ENCODE peak calls at places on chromosomes 4 and X, in nine cellular contexts. R is Calu3, L is ascending aorta, H is neural crest cell, U is body of pancreas, D is BE2C, J is tibial artery, I is IMR-90, V is foreskin fibroblast. E is an unnamed sample.

GRCh38 chrX:81054904-81055303 is 146.8 kb downstream of the HMGN5 start:
- DNase-seq in V (no peak), H (no peak), D (no peak), R (no peak), U (no peak), J (no peak), I (no peak), L (no peak), E (no peak)

GRCh38 chrX:39065051-39065871 is 264.0 kb downstream of the MID1IP1 start:
- DNase-seq in J (no peak), I (no peak), H (peak), U (peak), L (no peak), R (no peak), D (no peak), V (no peak), E (no peak)

GRCh38 chr4:34723606-34724005 is 1520.7 kb downstream of the ARAP2 start:
- DNase-seq in L (no peak), U (no peak), D (no peak), I (no peak), R (no peak), H (no peak), V (peak), J (no peak), E (no peak)

GRCh38 chr4:26342328-26343040 is 21.7 kb downstream of the RBPJ start:
- DNase-seq in R (peak), I (peak), L (no peak), J (no peak), V (peak), H (no peak), U (no peak), D (no peak), E (no peak)

GRCh38 chr4:170089274-170089742 is 448 bp downstream of the AADAT start:
- DNase-seq in D (peak), L (no peak), I (peak), V (peak), H (peak), U (peak), J (no peak), R (peak), E (no peak)

GRCh38 chr4:100679926-100680325 is 162.1 kb upstream of the EMCN start:
- DNase-seq in I (no peak), D (no peak), V (no peak), R (no peak), L (no peak), U (no peak), H (no peak), J (no peak), E (no peak)

GRCh38 chr4:145812902-145813301 is 125.7 kb downstream of the ZNF827 start:
- DNase-seq in H (no peak), V (no peak), R (no peak), L (no peak), J (no peak), I (no peak), D (no peak), U (no peak), E (no peak)

GRCh38 chrX:139932077-139932900 is 564 bp downstream of the ATP11C start:
- DNase-seq in H (no peak), I (peak), U (peak), R (peak), V (peak), J (peak), L (peak), D (peak), E (peak)

GRCh38 chr4:123484291-123484926 is 87.8 kb downstream of the SPRY1 start:
- DNase-seq in V (no peak), H (no peak), J (no peak), D (no peak), U (no peak), I (peak), L (no peak), R (no peak), E (no peak)

GRCh38 chr4:104395219-104395618 is 99.5 kb downstream of the CXXC4 start:
- DNase-seq in H (no peak), V (no peak), R (no peak), L (no peak), I (no peak), U (no peak), D (peak), J (no peak), E (no peak)

GRCh38 chrX:63747331-63747730 is 37.7 kb downstream of the ARHGEF9 start:
- DNase-seq in L (peak), D (no peak), R (no peak), I (peak), V (peak), H (no peak), U (no peak), J (no peak), E (no peak)

GRCh38 chr4:138897818-138898226 is 117.8 kb upstream of the NOCT start:
- DNase-seq in I (peak), J (no peak), H (no peak), U (no peak), L (no peak), D (no peak), R (no peak), V (peak), E (no peak)

GRCh38 chrX:38871129-38872029 is 70.1 kb downstream of the MID1IP1 start:
- DNase-seq in V (no peak), I (no peak), D (no peak), U (no peak), H (no peak), J (no peak), R (no peak), L (no peak), E (no peak)

GRCh38 chr4:151294833-151295496 is 18.0 kb downstream of the PRSS48 start:
- DNase-seq in V (no peak), D (no peak), R (no peak), U (no peak), L (no peak), H (no peak), J (no peak), I (no peak), E (no peak)

GRCh38 chr4:158121203-158121586 is 51.6 kb downstream of the GASK1B start:
- DNase-seq in L (peak), U (peak), H (no peak), V (peak), D (no peak), I (peak), R (no peak), J (peak), E (no peak)

GRCh38 chr4:80336582-80336981 is 1.1 kb downstream of the CFAP299 start:
- DNase-seq in L (no peak), I (peak), U (peak), H (no peak), D (peak), R (peak), V (peak), J (no peak), E (no peak)

GRCh38 chr4:71004281-71004851 is 10.9 kb downstream of the DCK start:
- DNase-seq in H (no peak), U (no peak), I (no peak), R (no peak), L (no peak), V (no peak), J (no peak), D (peak), E (peak)

GRCh38 chr4:36549256-36549655 is 267.8 kb downstream of the DTHD1 start:
- DNase-seq in J (no peak), R (no peak), V (no peak), H (no peak), U (no peak), L (no peak), I (no peak), D (no peak), E (no peak)

GRCh38 chr4:98421106-98421505 is 159.9 kb downstream of the RAP1GDS1 start:
- DNase-seq in R (no peak), H (no peak), L (no peak), V (peak), J (no peak), U (no peak), D (no peak), I (peak), E (no peak)

GRCh38 chr4:15506464-15506863 is 36.8 kb downstream of the CC2D2A start:
- DNase-seq in V (peak), R (no peak), L (no peak), D (no peak), H (no peak), U (no peak), I (peak), J (no peak), E (no peak)

GRCh38 chrX:54042609-54043010 is 1.7 kb downstream of the PHF8 start:
- DNase-seq in J (peak), D (peak), H (peak), U (peak), V (peak), R (peak), I (peak), L (peak), E (peak)

GRCh38 chrX:134476284-134476683 is 16.3 kb downstream of the HPRT1 start:
- DNase-seq in R (no peak), D (no peak), I (no peak), V (no peak), J (no peak), H (no peak), U (no peak), L (no peak), E (no peak)

GRCh38 chr4:132330994-132331393 is 818.1 kb upstream of the PCDH10 start:
- DNase-seq in I (no peak), H (no peak), L (no peak), U (no peak), V (no peak), D (no peak), R (no peak), J (no peak), E (no peak)

GRCh38 chr4:39609454-39609911 is 29.2 kb downstream of the SMIM14 start:
- DNase-seq in V (no peak), R (no peak), D (no peak), H (no peak), J (no peak), L (no peak), U (no peak), I (no peak), E (no peak)

GRCh38 chr4:15587649-15588048 is 67.5 kb downstream of the FBXL5 start:
- DNase-seq in L (no peak), J (peak), I (no peak), D (no peak), V (peak), H (no peak), R (no peak), U (no peak), E (no peak)

GRCh38 chr4:21901831-21902230 is 46.7 kb downstream of the KCNIP4 start:
- DNase-seq in I (peak), D (no peak), U (no peak), R (no peak), H (no peak), J (no peak), V (peak), L (no peak), E (no peak)

GRCh38 chr4:1285790-1286553 is 3.7 kb upstream of the MAEA start:
- DNase-seq in I (peak), L (no peak), H (no peak), U (peak), J (no peak), R (no peak), V (peak), D (peak), E (peak)
- TF ChIP-seq CTCF in I (peak), L (no peak), H (no peak), U (no peak), J (peak), R (no peak), V (no peak), D (peak), E (peak)

DNA sequence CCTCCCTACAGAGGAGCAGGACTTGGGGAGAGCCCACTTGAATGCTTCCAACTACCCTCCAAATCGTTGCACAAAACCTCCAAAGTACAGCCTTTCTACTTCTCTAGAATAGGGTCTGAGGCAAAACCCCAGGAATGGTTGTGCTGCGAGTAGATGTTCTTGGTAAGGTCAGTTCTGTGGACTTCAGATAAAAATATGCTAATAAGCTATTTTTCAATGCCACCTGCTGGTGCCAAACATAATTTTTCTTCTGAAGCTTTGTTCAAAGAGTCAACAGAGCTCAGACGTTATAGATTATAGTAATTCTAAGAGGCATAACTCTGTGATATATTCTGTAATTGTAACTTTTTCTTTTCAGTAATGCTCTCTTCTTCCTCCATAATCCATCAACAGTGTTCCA is 425.7 kb downstream of the GPAT3 start:
- DNase-seq in U (no peak), V (peak), I (peak), L (no peak), R (peak), H (no peak), D (no peak), J (no peak), E (no peak)
- TF ChIP-seq CTCF in U (no peak), V (peak), I (peak), L (no peak), R (no peak), H (no peak), D (peak), J (no peak), E (no peak)

GRCh38 chr4:6986781-6987565 is 56.2 kb upstream of the TADA2B start:
- DNase-seq in J (peak), H (peak), U (peak), V (peak), I (peak), L (peak), R (peak), D (peak), E (peak)
- TF ChIP-seq CTCF in J (no peak), H (peak), U (peak), V (no peak), I (peak), L (no peak), R (no peak), D (no peak), E (no peak)

GRCh38 chr4:3009422-3009821 is 46.1 kb downstream of the GRK4 start:
- DNase-seq in H (peak), L (no peak), J (no peak), D (no peak), I (no peak), U (peak), R (peak), V (peak), E (no peak)
- TF ChIP-seq CTCF in H (peak), L (no peak), J (no peak), D (peak), I (peak), U (peak), R (no peak), V (peak), E (no peak)

GRCh38 chr4:78704981-78705757 is 71.0 kb upstream of the BMP2K start:
- DNase-seq in J (no peak), I (peak), L (no peak), D (no peak), R (peak), H (no peak), V (peak), U (no peak), E (no peak)

GRCh38 chr4:78707793-78708192 is 68.4 kb upstream of the BMP2K start:
- DNase-seq in V (no peak), L (no peak), R (no peak), U (no peak), I (no peak), D (no peak), H (no peak), J (no peak), E (no peak)

GRCh38 chr4:78704317-78704716 is 71.8 kb upstream of the BMP2K start:
- DNase-seq in R (no peak), H (no peak), V (no peak), J (no peak), I (no peak), D (no peak), U (no peak), L (no peak), E (no peak)

GRCh38 chr4:78706302-78706701 is 69.8 kb upstream of the BMP2K start:
- DNase-seq in U (no peak), I (no peak), V (no peak), J (no peak), L (no peak), H (no peak), D (no peak), R (peak), E (no peak)

DNA sequence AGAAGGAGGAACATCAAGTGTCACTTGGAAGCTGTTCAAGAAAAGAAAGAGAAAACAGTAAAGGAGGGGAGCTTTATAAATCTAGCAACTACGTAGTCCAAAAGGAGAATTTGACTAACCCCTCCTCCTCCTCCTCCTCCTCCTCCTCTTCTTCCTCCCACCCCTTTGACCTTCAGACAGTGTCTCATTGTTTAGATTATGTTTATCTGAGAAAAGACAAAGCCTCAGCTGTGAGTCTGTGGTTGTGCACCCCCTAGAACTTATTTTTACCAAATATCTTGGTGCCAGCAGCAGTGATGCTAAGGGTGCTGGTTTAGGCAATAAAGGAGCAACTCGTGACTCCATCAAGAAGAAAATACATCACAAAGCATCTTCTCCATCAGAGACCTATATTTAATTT is 68.9 kb upstream of the BMP2K start:
- DNase-seq in H (no peak), I (no peak), V (no peak), U (no peak), R (no peak), D (no peak), J (no peak), L (no peak), E (no peak)
- TF ChIP-seq CTCF in H (no peak), I (no peak), V (no peak), U (no peak), R (no peak), D (no peak), J (no peak), L (no peak), E (no peak)

GRCh38 chrX:77412631-77413030 is 34.6 kb upstream of the FGF16 start:
- DNase-seq in D (no peak), L (no peak), H (no peak), V (no peak), R (no peak), U (no peak), J (no peak), I (no peak), E (no peak)

GRCh38 chrX:77415882-77416281 is 31.3 kb upstream of the FGF16 start:
- DNase-seq in L (no peak), J (no peak), H (no peak), R (no peak), D (no peak), U (no peak), V (no peak), I (no peak), E (no peak)

GRCh38 chrX:77415161-77415560 is 32.0 kb upstream of the FGF16 start:
- DNase-seq in H (no peak), U (no peak), V (peak), I (no peak), L (no peak), J (no peak), R (no peak), D (no peak), E (no peak)
- TF ChIP-seq CTCF in H (no peak), U (no peak), V (no peak), I (no peak), L (no peak), J (peak), R (no peak), D (peak), E (no peak)

GRCh38 chrX:12118134-12118533 is 20.1 kb upstream of the FRMPD4 start:
- DNase-seq in D (no peak), H (no peak), U (no peak), J (no peak), V (peak), L (no peak), R (no peak), I (peak), E (no peak)

GRCh38 chrX:12113321-12113720 is 25.0 kb upstream of the FRMPD4 start:
- DNase-seq in R (no peak), U (no peak), H (no peak), V (no peak), D (no peak), I (peak), L (no peak), J (no peak), E (no peak)

GRCh38 chrX:12115377-12115776 is 22.9 kb upstream of the FRMPD4 start:
- DNase-seq in D (no peak), H (peak), V (no peak), U (no peak), J (no peak), L (no peak), I (no peak), R (peak), E (no peak)
- TF ChIP-seq CTCF in D (peak), H (peak), V (no peak), U (no peak), J (no peak), L (no peak), I (no peak), R (peak), E (no peak)

GRCh38 chrX:83419030-83419792 is 88.9 kb upstream of the POU3F4 start:
- DNase-seq in U (no peak), R (no peak), L (no peak), D (no peak), H (no peak), I (no peak), V (no peak), J (no peak), E (no peak)

DNA sequence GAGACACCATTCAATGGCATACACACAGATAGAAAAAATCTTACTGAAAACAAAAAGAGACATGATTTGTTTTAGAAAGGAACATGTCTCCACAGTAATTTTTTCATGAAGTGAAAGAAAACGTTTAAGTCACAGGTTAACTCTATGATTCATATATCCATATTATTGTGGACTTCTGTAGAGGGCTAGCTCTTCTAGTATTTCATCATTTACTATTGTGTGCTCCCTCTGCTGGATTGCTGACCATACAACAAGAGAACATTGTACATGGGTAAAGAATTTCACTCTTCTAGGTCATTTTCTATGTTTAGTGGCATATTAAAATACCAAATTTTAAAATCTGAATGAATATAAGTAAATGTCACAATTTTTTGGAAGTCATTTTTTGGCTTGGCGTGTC is 91.8 kb upstream of the POU3F4 start:
- DNase-seq in D (no peak), V (no peak), H (no peak), L (no peak), U (no peak), J (no peak), I (no peak), R (no peak), E (no peak)
- TF ChIP-seq CTCF in D (no peak), V (no peak), H (peak), L (no peak), U (peak), J (peak), I (peak), R (no peak), E (no peak)